ENCODE peak calls at places on chromosomes 12 and 14, in eight cellular contexts. Q, C, L, N, Y, M, U and R are unnamed samples. For H3K9me3 and H3K36me3, the result is how much of the 10 kb centered on the place peaks cover.

GRCh38 chr14:64656986-64657385 is 47.2 kb upstream of the PLEKHG3 start:
- DNase-seq in Q (peak), C (peak), L (no peak), N (peak), Y (no peak), M (no peak), U (no peak), R (no peak)

GRCh38 chr12:47312794-47313426 is 233.2 kb upstream of the AMIGO2 start:
- DNase-seq in Q (no peak), C (no peak), L (no peak), N (no peak), Y (no peak), M (no peak), U (no peak), R (no peak)

GRCh38 chr12:30973830-30974229 is 47.3 kb downstream of the TSPAN11 start:
- DNase-seq in Q (no peak), C (no peak), L (no peak), N (no peak), Y (no peak), M (no peak), U (no peak), R (no peak)

GRCh38 chr14:44287858-44288257 is 219.2 kb downstream of the FSCB start:
- DNase-seq in Q (no peak), C (no peak), L (no peak), N (no peak), Y (no peak), M (no peak), U (no peak), R (no peak)

GRCh38 chr12:53208877-53209463 is 1.9 kb upstream of the ITGB7 start:
- DNase-seq in Q (no peak), C (no peak), L (no peak), N (no peak), Y (peak), M (no peak), U (no peak), R (no peak)

GRCh38 chr14:86652512-86652911 is 1122.6 kb downstream of the FLRT2 start:
- DNase-seq in Q (no peak), C (no peak), L (no peak), N (no peak), Y (no peak), M (no peak), U (no peak), R (no peak)

GRCh38 chr14:100147181-100147631 is 12.2 kb downstream of the DEGS2 start:
- DNase-seq in Q (no peak), C (no peak), L (no peak), N (no peak), Y (peak), M (no peak), U (no peak), R (no peak)

GRCh38 chr12:30877110-30877875 is 49.3 kb upstream of the TSPAN11 start:
- DNase-seq in Q (no peak), C (no peak), L (peak), N (no peak), Y (no peak), M (no peak), U (no peak), R (no peak)

GRCh38 chr12:47835017-47835830 is 15.5 kb upstream of the HDAC7 start:
- DNase-seq in Q (no peak), C (no peak), L (no peak), N (no peak), Y (no peak), M (no peak), U (no peak), R (no peak)

GRCh38 chr14:24894583-24895242 is 155.2 kb downstream of the STXBP6 start:
- DNase-seq in Q (no peak), C (no peak), L (no peak), N (no peak), Y (no peak), M (no peak), U (no peak), R (no peak)

GRCh38 chr12:15532364-15532977 is 210.2 kb downstream of the PTPRO start:
- DNase-seq in Q (peak), C (no peak), L (peak), N (peak), Y (peak), M (peak), U (peak), R (peak)

GRCh38 chr14:100824156-100824555 is 1.8 kb upstream of the MEG3 start:
- DNase-seq in Q (no peak), C (peak), L (no peak), N (no peak), Y (no peak), M (no peak), U (peak), R (peak)

GRCh38 chr14:73418227-73418626 is 40.1 kb downstream of the NUMB start:
- DNase-seq in Q (no peak), C (no peak), L (no peak), N (no peak), Y (no peak), M (no peak), U (no peak), R (no peak)

GRCh38 chr14:61463664-61464063 is 142.3 kb downstream of the PRKCH start:
- DNase-seq in Q (no peak), C (no peak), L (no peak), N (no peak), Y (no peak), M (no peak), U (no peak), R (no peak)

GRCh38 chr14:61462566-61463195 is 141.3 kb downstream of the PRKCH start:
- DNase-seq in Q (no peak), C (no peak), L (peak), N (no peak), Y (no peak), M (no peak), U (no peak), R (no peak)

GRCh38 chr14:61460063-61460462 is 138.7 kb downstream of the PRKCH start:
- DNase-seq in Q (no peak), C (no peak), L (no peak), N (no peak), Y (no peak), M (no peak), U (no peak), R (no peak)

GRCh38 chr14:61460853-61461611 is 139.7 kb downstream of the PRKCH start:
- DNase-seq in Q (no peak), C (no peak), L (peak), N (no peak), Y (peak), M (no peak), U (no peak), R (no peak)

DNA sequence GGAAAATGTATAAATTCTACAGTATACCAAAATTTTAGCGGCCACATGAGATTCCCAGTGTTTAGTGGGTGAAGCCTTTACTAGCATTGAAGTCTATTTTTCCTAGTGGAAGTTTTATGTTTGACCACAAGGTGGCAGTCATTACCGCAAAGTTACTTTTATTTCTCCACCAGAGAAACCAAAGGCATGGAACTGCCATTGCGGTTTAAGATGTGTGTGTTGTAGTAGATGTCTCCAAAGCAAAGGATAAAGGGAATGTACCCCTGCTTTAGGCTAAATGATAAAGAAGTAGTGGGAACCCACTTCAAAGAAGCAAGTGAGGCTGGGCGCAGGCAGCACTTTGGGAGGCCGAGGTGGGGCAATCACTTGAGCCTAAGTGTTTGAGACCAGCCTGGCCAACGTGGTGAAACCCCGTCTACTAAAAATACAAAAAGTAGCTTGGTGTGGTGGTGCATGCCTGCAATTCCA is 140.5 kb downstream of the PRKCH start:
- DNase-seq in Q (peak), C (no peak), L (peak), N (no peak), Y (peak), M (peak), U (peak), R (peak)
- H3K9me3 ChIP-seq in Q (under half), C (under half), L (under half), N (under half), Y (under half), M (under half), U (under half), R (under half)

GRCh38 chr12:71639341-71639760 is 24.3 kb downstream of the ZFC3H1 start:
- DNase-seq in Q (no peak), C (no peak), L (peak), N (no peak), Y (no peak), M (no peak), U (peak), R (peak)

GRCh38 chr12:71642264-71642663 is 21.4 kb downstream of the ZFC3H1 start:
- DNase-seq in Q (no peak), C (no peak), L (no peak), N (no peak), Y (no peak), M (no peak), U (no peak), R (no peak)

GRCh38 chr12:71641390-71641789 is 22.3 kb downstream of the ZFC3H1 start:
- DNase-seq in Q (no peak), C (no peak), L (no peak), N (no peak), Y (no peak), M (no peak), U (no peak), R (no peak)

GRCh38 chr12:71638499-71638898 is 25.1 kb downstream of the ZFC3H1 start:
- DNase-seq in Q (no peak), C (no peak), L (no peak), N (no peak), Y (no peak), M (no peak), U (no peak), R (no peak)

DNA sequence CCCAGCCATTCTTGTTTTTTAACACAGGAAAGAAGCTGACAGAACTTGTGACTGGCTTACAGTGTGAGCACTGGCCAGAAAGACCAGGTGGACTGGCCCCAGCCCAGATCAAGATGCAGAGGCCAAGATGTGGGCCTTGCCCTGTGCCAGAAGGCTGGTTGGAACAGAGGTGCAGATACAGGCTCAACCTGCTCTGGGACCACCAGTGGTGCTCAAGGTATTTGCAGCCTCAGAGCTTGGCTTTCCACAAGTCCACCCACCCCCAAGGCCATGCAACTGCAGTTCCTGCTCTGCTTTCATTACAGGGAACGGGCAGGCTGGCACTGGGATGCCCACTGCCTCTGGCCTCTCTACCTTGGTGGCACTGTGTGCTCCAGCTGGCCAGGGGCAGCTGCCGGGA is 23.3 kb downstream of the ZFC3H1 start:
- DNase-seq in Q (no peak), C (no peak), L (no peak), N (no peak), Y (no peak), M (no peak), U (no peak), R (peak)
- H3K36me3 ChIP-seq in Q (under half), C (under half), L (half or more), N (half or more), Y (under half), M (under half), U (under half), R (half or more)

GRCh38 chr14:84485016-84485415 is 1044.9 kb upstream of the FLRT2 start:
- DNase-seq in Q (no peak), C (no peak), L (no peak), N (no peak), Y (no peak), M (no peak), U (no peak), R (no peak)

GRCh38 chr14:84493779-84494178 is 1036.2 kb upstream of the FLRT2 start:
- DNase-seq in Q (no peak), C (no peak), L (no peak), N (no peak), Y (no peak), M (no peak), U (no peak), R (peak)

GRCh38 chr14:84490081-84490480 is 1039.9 kb upstream of the FLRT2 start:
- DNase-seq in Q (no peak), C (no peak), L (no peak), N (no peak), Y (no peak), M (no peak), U (no peak), R (no peak)
- H3K9me3 ChIP-seq in Q (under half), C (under half), L (under half), N (under half), Y (under half), M (under half), U (under half), R (under half)

DNA sequence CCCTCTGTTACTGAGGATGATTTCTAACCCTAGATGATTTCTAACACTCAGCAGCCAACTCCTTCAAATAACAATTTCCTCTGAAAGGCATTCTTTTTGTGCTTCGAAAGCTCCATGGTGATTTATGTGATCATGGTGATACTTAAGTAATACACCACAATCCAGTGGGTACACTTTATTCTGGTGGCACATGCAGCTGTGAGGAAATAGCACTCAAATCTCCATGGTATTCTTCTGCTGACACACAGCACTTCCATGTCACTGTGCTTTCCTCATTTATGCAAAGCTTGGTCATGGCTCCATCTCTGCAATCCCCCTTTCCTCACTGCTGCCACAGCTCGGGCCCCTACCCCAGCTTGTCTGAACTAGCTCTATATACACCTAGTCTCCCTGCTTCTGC is 73.7 kb downstream of the PTPN21 start:
- DNase-seq in Q (no peak), C (no peak), L (no peak), N (no peak), Y (no peak), M (no peak), U (no peak), R (no peak)
- H3K36me3 ChIP-seq in Q (under half), C (under half), L (under half), N (under half), Y (under half), M (under half), U (under half), R (half or more)

GRCh38 chr14:39563361-39563760 is 131.1 kb upstream of the FBXO33 start:
- DNase-seq in Q (no peak), C (no peak), L (no peak), N (no peak), Y (no peak), M (no peak), U (no peak), R (no peak)
- H3K9me3 ChIP-seq in Q (under half), C (under half), L (under half), N (under half), Y (under half), M (under half), U (under half), R (under half)

GRCh38 chr14:22607291-22607690 is 9.2 kb downstream of the ABHD4 start:
- DNase-seq in Q (no peak), C (no peak), L (no peak), N (no peak), Y (no peak), M (no peak), U (no peak), R (no peak)

GRCh38 chr14:22602011-22602410 is 3.9 kb downstream of the ABHD4 start:
- DNase-seq in Q (no peak), C (no peak), L (no peak), N (no peak), Y (no peak), M (no peak), U (no peak), R (no peak)

GRCh38 chr14:22610931-22611330 is 12.8 kb downstream of the ABHD4 start:
- DNase-seq in Q (no peak), C (no peak), L (no peak), N (no peak), Y (no peak), M (no peak), U (no peak), R (no peak)

GRCh38 chr14:22602853-22603252 is 4.8 kb downstream of the ABHD4 start:
- DNase-seq in Q (no peak), C (no peak), L (no peak), N (peak), Y (no peak), M (no peak), U (no peak), R (no peak)

DNA sequence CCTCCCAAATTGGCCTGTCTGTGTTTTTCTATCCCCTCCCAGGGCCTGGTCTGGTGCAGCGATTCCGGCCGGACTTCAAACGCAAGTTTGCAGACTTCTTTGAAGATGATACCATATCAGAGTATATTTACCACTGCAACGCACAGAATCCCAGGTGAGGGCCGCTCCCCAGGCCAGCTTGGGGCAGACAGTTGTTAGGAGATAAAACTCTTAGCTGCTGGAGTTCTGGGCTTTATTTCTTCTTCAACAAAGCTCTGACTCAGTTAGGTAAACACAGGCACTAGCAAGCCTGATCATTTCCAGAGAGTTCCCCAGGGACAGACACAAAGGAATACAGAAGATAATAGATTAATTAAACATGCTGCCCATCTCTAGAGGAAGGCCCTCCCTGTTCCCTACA is 8.3 kb downstream of the ABHD4 start:
- DNase-seq in Q (no peak), C (no peak), L (no peak), N (no peak), Y (no peak), M (no peak), U (no peak), R (peak)
- H3K36me3 ChIP-seq in Q (half or more), C (under half), L (half or more), N (under half), Y (under half), M (under half), U (under half), R (half or more)

DNA sequence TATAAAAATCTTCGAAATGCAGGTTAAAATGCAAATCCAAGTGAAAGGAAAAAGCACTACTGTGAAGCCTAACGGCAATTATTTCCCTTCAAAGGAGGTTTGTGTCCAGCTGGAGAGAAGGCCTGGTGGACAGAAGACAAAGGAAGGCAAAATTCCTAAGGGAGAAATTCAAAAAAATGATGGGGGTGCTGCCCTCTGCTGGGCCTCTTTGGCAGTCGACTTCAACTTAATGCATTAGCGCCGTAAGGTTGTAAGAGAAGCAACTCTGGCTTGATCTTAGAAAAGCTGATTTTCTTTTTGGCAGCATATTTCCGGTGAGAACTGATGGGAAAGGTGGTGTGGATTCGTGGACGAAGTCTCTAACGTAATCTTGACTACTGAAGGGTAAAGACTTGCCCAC is 34.3 kb upstream of the CHFR start:
- DNase-seq in Q (no peak), C (no peak), L (no peak), N (no peak), Y (no peak), M (peak), U (no peak), R (peak)
- H3K9me3 ChIP-seq in Q (half or more), C (under half), L (under half), N (half or more), Y (half or more), M (under half), U (half or more), R (half or more)

DNA sequence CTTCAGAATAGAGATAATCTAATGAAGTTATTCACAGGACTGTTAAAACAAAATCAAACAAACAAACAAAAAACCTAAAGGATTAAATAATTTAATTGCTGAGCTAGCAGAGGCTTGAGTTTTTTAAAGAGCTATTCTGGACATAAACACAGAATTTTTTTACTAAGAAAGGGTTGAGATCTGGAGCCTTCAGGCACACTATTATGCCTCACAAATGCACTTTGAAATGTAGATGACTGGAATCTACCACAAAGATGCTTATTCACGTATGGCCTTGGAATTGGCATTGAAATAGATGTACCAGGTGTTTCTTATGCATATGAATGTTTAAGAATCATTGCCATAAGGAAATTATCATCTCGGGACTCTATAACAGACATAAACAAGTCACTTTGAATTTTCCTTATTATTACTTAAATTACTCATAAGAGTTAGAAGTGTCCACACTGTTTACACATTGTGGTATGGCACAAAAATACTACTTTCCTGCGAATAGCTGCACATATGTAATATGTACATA is 21.6 kb downstream of the PUS7L start:
- DNase-seq in Q (no peak), C (no peak), L (no peak), N (no peak), Y (no peak), M (no peak), U (no peak), R (no peak)
- H3K36me3 ChIP-seq in Q (under half), C (under half), L (under half), N (under half), Y (under half), M (under half), U (under half), R (under half)

DNA sequence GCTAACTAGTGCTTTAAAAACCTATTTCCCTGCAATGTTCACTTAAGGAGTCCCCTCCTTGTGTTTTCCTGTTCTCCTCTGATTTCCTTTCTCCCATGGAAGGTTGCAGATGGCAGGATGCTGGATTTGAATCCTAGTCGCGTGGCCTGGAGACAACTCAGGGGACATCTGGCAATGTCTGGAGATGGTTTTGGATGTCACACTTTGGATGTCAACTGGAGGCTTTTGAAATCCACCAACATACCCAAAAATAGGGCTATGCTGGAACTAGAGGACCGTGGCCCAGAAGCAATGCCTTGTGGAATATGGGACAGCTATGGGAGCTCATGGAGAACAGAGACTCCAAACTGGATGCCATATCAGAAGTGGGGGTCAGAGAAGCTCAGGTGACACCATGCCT is 95.8 kb upstream of the NOS1 start:
- DNase-seq in Q (no peak), C (no peak), L (no peak), N (no peak), Y (no peak), M (no peak), U (no peak), R (no peak)
- H3K9me3 ChIP-seq in Q (under half), C (under half), L (under half), N (under half), Y (under half), M (under half), U (under half), R (under half)